ENCODE peak calls at places on chromosomes 13 and 19, in nine cellular contexts. U is naive thymus-derived CD4-positive, alpha-beta T cell; L is thoracic aorta; Z is aorta; N is pancreas; P is ovary; Q is heart right ventricle; M is neural progenitor cell; J is breast epithelium. F is an unnamed sample.

GRCh38 chr19:34662919-34663318 is 14.0 kb downstream of the SCGB2B2 start:
- DNase-seq in U (no peak), L (no peak), Z (no peak), N (peak; percentile 23), P (no peak), Q (no peak), M (peak; percentile 53), J (no peak), F (no peak)

GRCh38 chr19:6835501-6835900 is 51.9 kb upstream of the ADGRE1 start:
- DNase-seq in U (no peak), L (no peak), Z (no peak), N (no peak), P (no peak), Q (no peak), M (no peak), J (no peak), F (no peak)

GRCh38 chr13:90498096-90498495 is 849.4 kb upstream of the MIR17HG start:
- DNase-seq in U (no peak), L (no peak), Z (no peak), N (no peak), P (no peak), Q (no peak), M (no peak), J (no peak), F (no peak)

GRCh38 chr13:75771818-75772217 is 135.7 kb downstream of the LMO7 start:
- DNase-seq in U (no peak), L (no peak), Z (no peak), N (no peak), P (no peak), Q (no peak), M (no peak), J (no peak), F (no peak)

GRCh38 chr19:54178581-54179261 is 5.8 kb upstream of the TMC4 start:
- DNase-seq in U (no peak), L (no peak), Z (peak; percentile 47), N (peak; percentile 43), P (no peak), Q (no peak), M (peak; percentile 66), J (no peak), F (peak; percentile 47)

GRCh38 chr13:111632906-111633305 is 312.5 kb downstream of the TEX29 start:
- DNase-seq in U (no peak), L (no peak), Z (no peak), N (no peak), P (no peak), Q (no peak), M (peak; percentile 28), J (no peak), F (no peak)

GRCh38 chr13:71464673-71465072 is 402.3 kb downstream of the DACH1 start:
- DNase-seq in U (no peak), L (no peak), Z (no peak), N (no peak), P (no peak), Q (peak; percentile 18), M (no peak), J (no peak), F (no peak)

GRCh38 chr13:93290503-93290902 is 63.9 kb downstream of the GPC6 start:
- DNase-seq in U (no peak), L (no peak), Z (no peak), N (no peak), P (no peak), Q (no peak), M (no peak), J (no peak), F (no peak)

GRCh38 chr19:18045307-18046013 is 37.5 kb downstream of the ARRDC2 start:
- DNase-seq in U (no peak), L (no peak), Z (no peak), N (no peak), P (no peak), Q (no peak), M (no peak), J (no peak), F (no peak)

GRCh38 chr19:30222993-30223865 is 149.0 kb upstream of the ZNF536 start:
- DNase-seq in U (no peak), L (no peak), Z (no peak), N (no peak), P (no peak), Q (no peak), M (peak; percentile 78), J (no peak), F (no peak)

GRCh38 chr19:30223866-30224688 is 148.1 kb upstream of the ZNF536 start:
- DNase-seq in U (no peak), L (no peak), Z (no peak), N (no peak), P (no peak), Q (no peak), M (no peak), J (no peak), F (no peak)

GRCh38 chr19:30226464-30227070 is 145.6 kb upstream of the ZNF536 start:
- DNase-seq in U (no peak), L (no peak), Z (no peak), N (no peak), P (no peak), Q (no peak), M (peak; percentile 48), J (no peak), F (no peak)

GRCh38 chr19:30225615-30226463 is 146.3 kb upstream of the ZNF536 start:
- DNase-seq in U (no peak), L (no peak), Z (no peak), N (no peak), P (no peak), Q (no peak), M (peak; percentile 60), J (no peak), F (no peak)

DNA sequence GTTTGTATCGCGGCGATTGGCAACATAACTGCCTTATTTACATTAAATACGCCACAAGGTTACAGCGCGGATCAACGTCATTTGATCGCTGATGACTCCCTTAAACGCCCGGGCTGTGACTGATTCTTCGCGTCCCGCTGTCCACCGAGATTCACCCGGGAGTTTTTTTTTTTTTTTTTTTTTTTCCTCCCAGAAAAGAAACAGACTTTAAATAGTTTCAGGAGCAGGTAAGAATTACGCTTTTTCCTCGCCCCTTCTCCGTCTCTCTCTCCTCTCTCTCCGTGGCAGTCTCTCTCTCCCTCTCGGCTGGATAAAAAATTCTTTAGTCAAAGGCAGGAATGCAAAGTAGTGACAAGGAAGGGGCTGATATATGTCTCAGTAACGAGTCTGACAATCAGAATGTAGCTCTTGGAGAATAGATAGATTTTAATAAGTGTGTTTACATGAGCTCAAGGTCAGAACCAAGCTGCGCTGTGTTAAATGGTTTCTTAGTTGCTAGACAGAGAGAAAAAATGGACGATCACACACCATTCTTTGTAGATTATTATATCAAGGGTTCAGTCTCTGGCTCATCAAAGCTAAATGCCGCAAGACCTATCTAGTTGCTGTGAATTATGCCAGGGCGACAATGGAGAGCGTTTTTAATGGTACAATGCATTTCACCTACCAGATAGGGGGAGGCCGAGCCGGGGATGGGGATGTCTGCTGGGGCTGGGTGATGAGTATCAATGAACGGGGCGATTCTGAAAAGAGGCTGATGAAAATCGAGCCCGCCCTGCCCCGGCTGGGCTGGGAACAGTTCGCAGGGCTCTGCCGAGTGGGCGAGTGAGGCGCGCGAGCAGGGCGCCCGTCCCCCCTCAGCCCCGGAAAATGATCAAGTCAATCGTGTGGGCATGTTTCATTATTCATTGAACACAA is 147.2 kb upstream of the ZNF536 start:
- DNase-seq in U (no peak), L (no peak), Z (no peak), N (no peak), P (no peak), Q (no peak), M (peak; percentile 64), J (no peak), F (no peak)
- H3K4me3 ChIP-seq in U (no peak overlapping the region), L (peak overlapping the region; percentile 79), Z (peak overlapping the region; percentile 45), N (peak overlapping the region; percentile 64), P (no peak overlapping the region), Q (peak overlapping the region; percentile 56), M (peak overlapping the region; percentile 71), J (peak overlapping the region; percentile 72), F (no peak overlapping the region)

DNA sequence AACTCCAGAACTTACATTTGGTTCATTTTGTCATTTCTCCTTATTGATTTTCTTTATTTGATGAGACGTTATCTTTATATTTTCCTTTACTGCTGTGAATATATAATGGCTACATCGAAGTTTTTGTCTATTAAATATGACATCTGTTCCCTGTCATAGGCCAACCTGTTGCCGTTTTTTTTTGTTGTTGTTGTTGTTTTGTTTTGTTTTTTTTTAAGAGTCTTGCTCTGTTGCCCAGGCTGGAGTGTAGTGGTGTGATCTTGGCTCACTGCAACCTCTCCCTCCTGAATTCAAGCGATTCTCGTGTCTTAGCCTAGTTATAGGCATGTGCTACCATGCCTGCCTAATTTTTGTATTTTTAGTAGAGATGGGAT is 29.4 kb downstream of the ZNF780B start:
- DNase-seq in U (no peak), L (no peak), Z (no peak), N (no peak), P (no peak), Q (no peak), M (no peak), J (no peak), F (no peak)
- H3K9me3 ChIP-seq in U (peaks cover 76% of the 10 kb centered on the region), L (peaks cover 94% of the 10 kb centered on the region), Z (peaks cover 24% of the 10 kb centered on the region), N (no peaks in the 10 kb centered on the region), P (peaks cover 8% of the 10 kb centered on the region), Q (peaks cover 99% of the 10 kb centered on the region), M (peaks cover 43% of the 10 kb centered on the region), J (peaks cover 75% of the 10 kb centered on the region), F (peaks cover 3% of the 10 kb centered on the region)

DNA sequence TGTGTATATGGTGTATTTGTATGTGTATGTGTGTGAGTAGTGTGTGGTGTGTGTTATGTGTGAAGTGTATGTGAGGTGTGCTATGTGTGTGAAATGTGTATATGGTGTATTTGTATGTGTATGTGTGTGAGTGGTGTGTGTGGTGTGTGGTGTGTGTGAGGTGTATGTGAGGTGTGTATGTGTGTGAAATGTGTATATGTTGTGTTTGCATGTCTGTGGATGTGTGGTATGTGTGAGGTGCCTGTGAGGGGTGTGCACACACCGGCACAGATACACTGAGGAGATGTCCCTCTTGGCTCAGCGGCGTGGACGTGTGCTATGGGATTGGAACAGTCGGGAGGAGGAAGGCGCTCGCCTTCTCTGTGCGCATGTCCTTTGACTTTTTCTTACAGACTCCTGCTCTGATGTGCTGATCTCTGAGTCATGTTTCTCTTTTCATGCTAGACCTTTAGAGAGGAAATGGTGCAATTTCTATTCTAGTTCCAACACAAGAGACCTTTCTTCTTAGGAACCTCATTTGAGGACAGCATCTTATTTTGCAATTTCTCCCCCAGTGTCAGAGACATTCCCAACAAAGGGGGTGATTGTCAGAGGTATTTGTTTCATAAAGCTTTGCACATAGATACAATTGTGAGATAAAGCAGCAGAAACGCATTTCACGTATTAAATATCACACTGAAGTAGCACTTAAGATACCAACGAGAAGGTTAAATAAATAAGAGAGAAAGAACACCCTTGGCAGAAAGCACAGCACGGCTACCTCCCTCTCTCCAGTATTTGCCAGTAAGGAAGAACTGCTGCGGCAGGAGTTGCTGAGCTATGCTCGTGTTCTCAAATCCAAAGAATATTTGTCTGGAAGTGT is 11.3 kb upstream of the TNFRSF19 start:
- DNase-seq in U (no peak), L (no peak), Z (peak; percentile 52), N (no peak), P (peak; percentile 39), Q (peak; percentile 51), M (no peak), J (no peak), F (no peak)
- H3K4me1 ChIP-seq in U (no peaks in the 10 kb centered on the region), L (no peaks in the 10 kb centered on the region), Z (no peaks in the 10 kb centered on the region), N (peaks cover 7% of the 10 kb centered on the region), P (peaks cover 5% of the 10 kb centered on the region), Q (peaks cover 6% of the 10 kb centered on the region), M (no peaks in the 10 kb centered on the region), J (no peaks in the 10 kb centered on the region), F (no peaks in the 10 kb centered on the region)

DNA sequence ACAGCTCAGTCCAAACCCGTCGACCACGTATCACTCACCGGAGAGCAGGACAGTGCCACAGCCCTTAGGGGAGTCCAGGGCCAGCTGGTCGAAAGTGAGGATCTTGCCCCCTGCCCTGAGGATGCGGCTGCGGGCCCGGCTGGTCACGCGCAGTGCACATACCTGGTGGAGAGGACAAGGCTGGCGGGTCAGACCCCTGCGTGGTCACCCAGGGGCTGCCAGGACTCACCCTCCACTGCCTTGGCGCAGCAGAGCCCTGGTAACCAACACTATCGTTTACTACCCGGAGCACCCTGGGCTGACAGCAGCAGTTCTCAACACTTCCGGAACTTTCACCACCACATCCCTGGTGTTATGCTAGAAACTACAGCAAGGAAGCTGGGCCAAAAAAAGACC is 1.2 kb upstream of the FAM83E start:
- DNase-seq in U (no peak), L (no peak), Z (no peak), N (peak; percentile 36), P (no peak), Q (no peak), M (no peak), J (no peak), F (peak; percentile 33)
- H3K4me3 ChIP-seq in U (no peak overlapping the region), L (no peak overlapping the region), Z (no peak overlapping the region), N (no peak overlapping the region), P (no peak overlapping the region), Q (no peak overlapping the region), M (no peak overlapping the region), J (no peak overlapping the region), F (no peak overlapping the region)